ENCODE peak calls at places on chromosome 16, in six cellular contexts. One of them, this sample, is unnamed.

GRCh38 chr16:14309906-14310305 is 238.8 kb downstream of the MRTFB start:
- DNase-seq in mucosa of descending colon: no peak
- DNase-seq in CD8-positive, alpha-beta T cell: no peak
- DNase-seq in AG04450: no peak
- DNase-seq in hepatocyte: no peak
- DNase-seq in cardiac muscle cell: no peak
- DNase-seq in this sample: peak; percentile 79

GRCh38 chr16:85552980-85553435 is 60.1 kb upstream of the GSE1 start:
- DNase-seq in AG04450: no peak
- DNase-seq in hepatocyte: no peak
- DNase-seq in mucosa of descending colon: no peak
- DNase-seq in cardiac muscle cell: no peak
- DNase-seq in CD8-positive, alpha-beta T cell: no peak
- DNase-seq in this sample: no peak

GRCh38 chr16:66309409-66309808 is 57.1 kb upstream of the CDH5 start:
- DNase-seq in CD8-positive, alpha-beta T cell: no peak
- DNase-seq in mucosa of descending colon: no peak
- DNase-seq in AG04450: no peak
- DNase-seq in cardiac muscle cell: no peak
- DNase-seq in hepatocyte: no peak
- DNase-seq in this sample: no peak

GRCh38 chr16:66154801-66155200 is 211.7 kb upstream of the CDH5 start:
- DNase-seq in hepatocyte: peak; percentile 28
- DNase-seq in mucosa of descending colon: no peak
- DNase-seq in AG04450: no peak
- DNase-seq in CD8-positive, alpha-beta T cell: no peak
- DNase-seq in cardiac muscle cell: peak; percentile 87
- DNase-seq in this sample: no peak

GRCh38 chr16:1037023-1037933 is 35.3 kb upstream of the SSTR5 start:
- DNase-seq in mucosa of descending colon: no peak
- DNase-seq in AG04450: no peak
- DNase-seq in CD8-positive, alpha-beta T cell: no peak
- DNase-seq in hepatocyte: peak; percentile 70
- DNase-seq in cardiac muscle cell: no peak
- DNase-seq in this sample: no peak

GRCh38 chr16:84303023-84303422 is 8.3 kb downstream of the WFDC1 start:
- DNase-seq in AG04450: peak; percentile 50
- DNase-seq in CD8-positive, alpha-beta T cell: no peak
- DNase-seq in mucosa of descending colon: no peak
- DNase-seq in cardiac muscle cell: peak; percentile 14
- DNase-seq in hepatocyte: peak; percentile 40
- DNase-seq in this sample: peak; percentile 17

GRCh38 chr16:27314161-27314723 is 468 bp downstream of the IL4R start:
- DNase-seq in mucosa of descending colon: peak; percentile 61
- DNase-seq in AG04450: peak; percentile 84
- DNase-seq in hepatocyte: peak; percentile 76
- DNase-seq in cardiac muscle cell: peak; percentile 94
- DNase-seq in CD8-positive, alpha-beta T cell: peak; percentile 40
- DNase-seq in this sample: peak; percentile 45

GRCh38 chr16:84891149-84891795 is 71.5 kb downstream of the CRISPLD2 start:
- DNase-seq in AG04450: no peak
- DNase-seq in mucosa of descending colon: no peak
- DNase-seq in CD8-positive, alpha-beta T cell: no peak
- DNase-seq in cardiac muscle cell: no peak
- DNase-seq in hepatocyte: no peak
- DNase-seq in this sample: no peak

GRCh38 chr16:12617401-12617819 is 186.3 kb downstream of the CPPED1 start:
- DNase-seq in CD8-positive, alpha-beta T cell: no peak
- DNase-seq in hepatocyte: no peak
- DNase-seq in mucosa of descending colon: no peak
- DNase-seq in AG04450: no peak
- DNase-seq in cardiac muscle cell: no peak
- DNase-seq in this sample: no peak

GRCh38 chr16:14486520-14487303 is 143.3 kb downstream of the PARN start:
- DNase-seq in cardiac muscle cell: peak; percentile 96
- DNase-seq in CD8-positive, alpha-beta T cell: no peak
- DNase-seq in AG04450: peak; percentile 86
- DNase-seq in mucosa of descending colon: peak; percentile 89
- DNase-seq in hepatocyte: peak; percentile 92
- DNase-seq in this sample: no peak

GRCh38 chr16:85825326-85825725 is 25.8 kb downstream of the COX4I1 start:
- DNase-seq in cardiac muscle cell: no peak
- DNase-seq in hepatocyte: no peak
- DNase-seq in mucosa of descending colon: no peak
- DNase-seq in CD8-positive, alpha-beta T cell: no peak
- DNase-seq in AG04450: no peak
- DNase-seq in this sample: no peak

GRCh38 chr16:79892278-79892677 is 291.7 kb upstream of the MAF start:
- DNase-seq in cardiac muscle cell: no peak
- DNase-seq in hepatocyte: no peak
- DNase-seq in mucosa of descending colon: no peak
- DNase-seq in CD8-positive, alpha-beta T cell: no peak
- DNase-seq in AG04450: no peak
- DNase-seq in this sample: no peak

GRCh38 chr16:79659352-79659751 is 58.8 kb upstream of the MAF start:
- DNase-seq in cardiac muscle cell: no peak
- DNase-seq in AG04450: no peak
- DNase-seq in hepatocyte: no peak
- DNase-seq in CD8-positive, alpha-beta T cell: no peak
- DNase-seq in mucosa of descending colon: no peak
- DNase-seq in this sample: no peak

GRCh38 chr16:21599994-21600773 is 807 bp downstream of the METTL9 start:
- DNase-seq in hepatocyte: peak; percentile 44
- DNase-seq in mucosa of descending colon: peak; percentile 25
- DNase-seq in AG04450: no peak
- DNase-seq in CD8-positive, alpha-beta T cell: no peak
- DNase-seq in cardiac muscle cell: peak; percentile 48
- DNase-seq in this sample: peak; percentile 74

GRCh38 chr16:69150146-69150865 is 17.9 kb downstream of the UTP4 start:
- DNase-seq in AG04450: peak; percentile 65
- DNase-seq in cardiac muscle cell: peak; percentile 88
- DNase-seq in CD8-positive, alpha-beta T cell: peak; percentile 50
- DNase-seq in hepatocyte: peak; percentile 90
- DNase-seq in mucosa of descending colon: peak; percentile 92
- DNase-seq in this sample: peak; percentile 87

GRCh38 chr16:68436581-68436980 is 11.7 kb downstream of the SMPD3 start:
- DNase-seq in mucosa of descending colon: no peak
- DNase-seq in CD8-positive, alpha-beta T cell: no peak
- DNase-seq in AG04450: no peak
- DNase-seq in cardiac muscle cell: no peak
- DNase-seq in hepatocyte: no peak
- DNase-seq in this sample: peak; percentile 73

GRCh38 chr16:25155553-25156460 is 44.3 kb downstream of the LCMT1 start:
- DNase-seq in hepatocyte: no peak
- DNase-seq in cardiac muscle cell: peak; percentile 46
- DNase-seq in mucosa of descending colon: no peak
- DNase-seq in CD8-positive, alpha-beta T cell: no peak
- DNase-seq in AG04450: no peak
- DNase-seq in this sample: no peak

GRCh38 chr16:80591071-80591935 is 50.5 kb downstream of the DYNLRB2 start:
- DNase-seq in cardiac muscle cell: no peak
- DNase-seq in CD8-positive, alpha-beta T cell: peak; percentile 19
- DNase-seq in AG04450: no peak
- DNase-seq in mucosa of descending colon: no peak
- DNase-seq in hepatocyte: no peak
- DNase-seq in this sample: no peak

GRCh38 chr16:84303516-84303915 is 8.8 kb downstream of the WFDC1 start:
- DNase-seq in mucosa of descending colon: no peak
- DNase-seq in CD8-positive, alpha-beta T cell: no peak
- DNase-seq in hepatocyte: no peak
- DNase-seq in AG04450: no peak
- DNase-seq in cardiac muscle cell: no peak
- DNase-seq in this sample: peak; percentile 12

GRCh38 chr16:54657058-54657708 is 273.5 kb upstream of the IRX5 start:
- DNase-seq in mucosa of descending colon: no peak
- DNase-seq in hepatocyte: peak; percentile 69
- DNase-seq in CD8-positive, alpha-beta T cell: no peak
- DNase-seq in cardiac muscle cell: peak; percentile 27
- DNase-seq in AG04450: no peak
- DNase-seq in this sample: no peak

GRCh38 chr16:84853534-84853933 is 33.7 kb downstream of the CRISPLD2 start:
- DNase-seq in mucosa of descending colon: no peak
- DNase-seq in hepatocyte: no peak
- DNase-seq in CD8-positive, alpha-beta T cell: no peak
- DNase-seq in AG04450: no peak
- DNase-seq in cardiac muscle cell: no peak
- DNase-seq in this sample: no peak

GRCh38 chr16:819336-819735 is 18.8 kb upstream of the GNG13 start:
- DNase-seq in cardiac muscle cell: no peak
- DNase-seq in AG04450: no peak
- DNase-seq in CD8-positive, alpha-beta T cell: peak; percentile 49
- DNase-seq in hepatocyte: no peak
- DNase-seq in mucosa of descending colon: no peak
- DNase-seq in this sample: no peak

GRCh38 chr16:53080345-53081031 is 25.7 kb downstream of the CHD9 start:
- DNase-seq in mucosa of descending colon: peak; percentile 36
- DNase-seq in hepatocyte: peak; percentile 85
- DNase-seq in cardiac muscle cell: peak; percentile 90
- DNase-seq in AG04450: peak; percentile 65
- DNase-seq in CD8-positive, alpha-beta T cell: no peak
- DNase-seq in this sample: peak; percentile 27

GRCh38 chr16:2194166-2194834 is 2.1 kb downstream of the CASKIN1 start:
- DNase-seq in cardiac muscle cell: peak; percentile 27
- DNase-seq in AG04450: no peak
- DNase-seq in mucosa of descending colon: no peak
- DNase-seq in CD8-positive, alpha-beta T cell: no peak
- DNase-seq in hepatocyte: peak; percentile 70
- DNase-seq in this sample: peak; percentile 61

GRCh38 chr16:84603115-84603816 is 14.6 kb downstream of the COTL1 start:
- DNase-seq in cardiac muscle cell: peak; percentile 97
- DNase-seq in mucosa of descending colon: peak; percentile 55
- DNase-seq in CD8-positive, alpha-beta T cell: peak; percentile 62
- DNase-seq in hepatocyte: peak; percentile 61
- DNase-seq in AG04450: peak; percentile 89
- DNase-seq in this sample: no peak

GRCh38 chr16:51898872-51899271 is 648.1 kb downstream of the TOX3 start:
- DNase-seq in cardiac muscle cell: no peak
- DNase-seq in AG04450: no peak
- DNase-seq in mucosa of descending colon: no peak
- DNase-seq in CD8-positive, alpha-beta T cell: no peak
- DNase-seq in hepatocyte: no peak
- DNase-seq in this sample: no peak

GRCh38 chr16:46730801-46731690 is 17.1 kb downstream of the MYLK3 start:
- DNase-seq in cardiac muscle cell: no peak
- DNase-seq in AG04450: no peak
- DNase-seq in CD8-positive, alpha-beta T cell: no peak
- DNase-seq in hepatocyte: no peak
- DNase-seq in mucosa of descending colon: no peak
- DNase-seq in this sample: no peak

GRCh38 chr16:70460737-70461261 is 6.4 kb downstream of the FCSK start:
- DNase-seq in CD8-positive, alpha-beta T cell: no peak
- DNase-seq in cardiac muscle cell: peak; percentile 29
- DNase-seq in hepatocyte: no peak
- DNase-seq in mucosa of descending colon: no peak
- DNase-seq in AG04450: no peak
- DNase-seq in this sample: no peak

GRCh38 chr16:68417711-68418301 is 30.5 kb downstream of the SMPD3 start:
- DNase-seq in hepatocyte: peak; percentile 48
- DNase-seq in cardiac muscle cell: no peak
- DNase-seq in AG04450: no peak
- DNase-seq in mucosa of descending colon: peak; percentile 90
- DNase-seq in CD8-positive, alpha-beta T cell: peak; percentile 83
- DNase-seq in this sample: peak; percentile 88

GRCh38 chr16:67112591-67113399 is 3.1 kb downstream of the PHAF1 start:
- DNase-seq in AG04450: no peak
- DNase-seq in hepatocyte: no peak
- DNase-seq in mucosa of descending colon: peak; percentile 23
- DNase-seq in CD8-positive, alpha-beta T cell: no peak
- DNase-seq in cardiac muscle cell: no peak
- DNase-seq in this sample: no peak

DNA sequence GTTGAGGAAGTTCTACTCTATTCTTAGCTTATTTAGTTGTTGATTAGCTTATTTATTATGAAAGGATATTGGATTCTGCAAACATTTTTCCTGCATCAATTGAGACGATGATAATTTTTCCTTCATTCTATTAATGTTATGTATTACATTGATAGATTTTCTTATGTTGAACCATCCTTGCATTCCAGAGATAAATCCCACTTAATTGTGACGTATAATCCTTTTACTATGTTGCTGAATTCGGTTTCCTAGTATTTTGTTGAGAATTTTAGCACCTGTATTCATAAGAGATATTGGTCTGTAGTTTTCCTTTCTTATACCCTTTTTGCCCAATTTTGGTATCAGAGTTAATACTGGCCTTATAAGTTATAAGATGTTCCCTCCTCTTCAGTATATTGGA is 47.6 kb upstream of the BRD7 start:
- DNase-seq in AG04450: no peak
- DNase-seq in CD8-positive, alpha-beta T cell: no peak
- DNase-seq in cardiac muscle cell: no peak
- DNase-seq in hepatocyte: no peak
- DNase-seq in mucosa of descending colon: no peak
- DNase-seq in this sample: no peak
- H3K9me3 ChIP-seq in AG04450: no peaks in the 10 kb centered on the region
- H3K9me3 ChIP-seq in CD8-positive, alpha-beta T cell: peaks cover 4% of the 10 kb centered on the region
- H3K9me3 ChIP-seq in cardiac muscle cell: no peaks in the 10 kb centered on the region
- H3K9me3 ChIP-seq in hepatocyte: peaks cover 20% of the 10 kb centered on the region
- H3K9me3 ChIP-seq in mucosa of descending colon: peaks cover 38% of the 10 kb centered on the region
- H3K9me3 ChIP-seq in this sample: peaks cover 28% of the 10 kb centered on the region

GRCh38 chr16:89993377-89993776 is 25.9 kb downstream of the DBNDD1 start:
- DNase-seq in cardiac muscle cell: no peak
- DNase-seq in mucosa of descending colon: no peak
- DNase-seq in CD8-positive, alpha-beta T cell: no peak
- DNase-seq in AG04450: no peak
- DNase-seq in hepatocyte: no peak
- DNase-seq in this sample: no peak
- H3K9me3 ChIP-seq in cardiac muscle cell: no peaks in the 10 kb centered on the region
- H3K9me3 ChIP-seq in mucosa of descending colon: no peaks in the 10 kb centered on the region
- H3K9me3 ChIP-seq in CD8-positive, alpha-beta T cell: no peaks in the 10 kb centered on the region
- H3K9me3 ChIP-seq in AG04450: peaks cover 40% of the 10 kb centered on the region
- H3K9me3 ChIP-seq in hepatocyte: no peaks in the 10 kb centered on the region
- H3K9me3 ChIP-seq in this sample: no peaks in the 10 kb centered on the region

GRCh38 chr16:35731341-35732040 is 2272.1 kb downstream of the TP53TG3F start:
- DNase-seq in cardiac muscle cell: no peak
- DNase-seq in hepatocyte: no peak
- DNase-seq in mucosa of descending colon: no peak
- DNase-seq in CD8-positive, alpha-beta T cell: no peak
- DNase-seq in AG04450: no peak
- DNase-seq in this sample: no peak

GRCh38 chr16:35724551-35724950 is 2265.1 kb downstream of the TP53TG3F start:
- DNase-seq in AG04450: no peak
- DNase-seq in CD8-positive, alpha-beta T cell: no peak
- DNase-seq in mucosa of descending colon: no peak
- DNase-seq in cardiac muscle cell: no peak
- DNase-seq in hepatocyte: no peak
- DNase-seq in this sample: no peak

GRCh38 chr16:35730251-35730650 is 2270.8 kb downstream of the TP53TG3F start:
- DNase-seq in CD8-positive, alpha-beta T cell: no peak
- DNase-seq in cardiac muscle cell: no peak
- DNase-seq in hepatocyte: no peak
- DNase-seq in AG04450: no peak
- DNase-seq in mucosa of descending colon: no peak
- DNase-seq in this sample: no peak

GRCh38 chr16:35725949-35726348 is 2266.5 kb downstream of the TP53TG3F start:
- DNase-seq in mucosa of descending colon: no peak
- DNase-seq in CD8-positive, alpha-beta T cell: no peak
- DNase-seq in hepatocyte: no peak
- DNase-seq in cardiac muscle cell: no peak
- DNase-seq in AG04450: no peak
- DNase-seq in this sample: no peak
- H3K9me3 ChIP-seq in mucosa of descending colon: peaks cover 97% of the 10 kb centered on the region
- H3K9me3 ChIP-seq in CD8-positive, alpha-beta T cell: peaks cover 11% of the 10 kb centered on the region
- H3K9me3 ChIP-seq in hepatocyte: no peaks in the 10 kb centered on the region
- H3K9me3 ChIP-seq in cardiac muscle cell: no peaks in the 10 kb centered on the region
- H3K9me3 ChIP-seq in AG04450: peaks cover 43% of the 10 kb centered on the region
- H3K9me3 ChIP-seq in this sample: peaks cover 21% of the 10 kb centered on the region

GRCh38 chr16:3292604-3293003 is 9.3 kb downstream of the ZNF263 start:
- DNase-seq in mucosa of descending colon: no peak
- DNase-seq in hepatocyte: no peak
- DNase-seq in CD8-positive, alpha-beta T cell: no peak
- DNase-seq in cardiac muscle cell: no peak
- DNase-seq in AG04450: no peak
- DNase-seq in this sample: no peak
- H3K9me3 ChIP-seq in mucosa of descending colon: peaks cover 88% of the 10 kb centered on the region
- H3K9me3 ChIP-seq in hepatocyte: peaks cover 56% of the 10 kb centered on the region
- H3K9me3 ChIP-seq in CD8-positive, alpha-beta T cell: peaks cover 53% of the 10 kb centered on the region
- H3K9me3 ChIP-seq in cardiac muscle cell: no peaks in the 10 kb centered on the region
- H3K9me3 ChIP-seq in AG04450: peaks cover 92% of the 10 kb centered on the region
- H3K9me3 ChIP-seq in this sample: peaks cover 56% of the 10 kb centered on the region

This sample was measured in Karpas-422.